ENCODE peak calls at places on chromosomes 3 and 15, in nine cellular contexts. U, D, J, W, E, F, B, S and X are unnamed samples.

GRCh38 chr3:27568393-27568792 is 84.2 kb upstream of the SLC4A7 start:
- DNase-seq in D (peak), F (no peak), S (peak), W (no peak), J (no peak), B (peak), U (peak), E (peak), X (peak)

GRCh38 chr3:117743962-117744361 is 1034.4 kb downstream of the TUSC7 start:
- DNase-seq in D (no peak), W (no peak), S (no peak), F (no peak), J (no peak), B (no peak), E (no peak), U (no peak), X (no peak)

GRCh38 chr3:51836606-51837005 is 24.8 kb upstream of the IQCF2 start:
- DNase-seq in B (no peak), D (no peak), F (no peak), E (no peak), W (no peak), U (no peak), J (no peak), S (no peak), X (no peak)

GRCh38 chr3:120854908-120855526 is 53.0 kb upstream of the STXBP5L start:
- DNase-seq in B (no peak), J (no peak), E (no peak), D (no peak), W (no peak), F (no peak), U (no peak), S (no peak), X (no peak)

GRCh38 chr3:49606427-49606826 is 52.1 kb downstream of the BSN start:
- DNase-seq in F (no peak), S (no peak), J (no peak), E (peak), W (no peak), U (peak), D (no peak), B (no peak), X (no peak)

GRCh38 chr3:58952128-58952917 is 97.5 kb downstream of the CFAP20DC start:
- DNase-seq in W (peak), E (no peak), J (no peak), F (no peak), D (peak), S (no peak), B (no peak), U (no peak), X (no peak)

GRCh38 chr3:193910310-193910709 is 225.6 kb upstream of the HES1 start:
- DNase-seq in D (no peak), S (no peak), J (no peak), B (no peak), F (no peak), W (no peak), E (no peak), U (no peak), X (no peak)

GRCh38 chr15:48636511-48636910 is 9.0 kb downstream of the FBN1 start:
- DNase-seq in U (no peak), W (peak), S (no peak), F (no peak), D (peak), B (no peak), E (no peak), J (no peak), X (peak)

GRCh38 chr3:32374788-32375595 is 16.7 kb upstream of the CMTM7 start:
- DNase-seq in D (peak), J (no peak), S (no peak), B (peak), W (peak), U (peak), F (peak), E (no peak), X (peak)

GRCh38 chr3:142497729-142498128 is 49.9 kb upstream of the XRN1 start:
- DNase-seq in B (no peak), W (no peak), F (no peak), S (no peak), U (no peak), E (no peak), D (no peak), J (no peak), X (no peak)

GRCh38 chr3:58962816-58963215 is 87.0 kb downstream of the CFAP20DC start:
- DNase-seq in J (no peak), E (no peak), D (peak), W (peak), F (no peak), S (no peak), U (no peak), B (peak), X (peak)

GRCh38 chr15:67521770-67522568 is 1.0 kb downstream of the C15orf61 start:
- DNase-seq in B (peak), J (no peak), F (no peak), W (peak), E (no peak), D (peak), U (no peak), S (no peak), X (peak)

GRCh38 chr3:197021231-197021630 is 8.4 kb downstream of the MELTF start:
- DNase-seq in B (no peak), E (no peak), J (peak), F (peak), D (no peak), U (peak), S (no peak), W (no peak), X (no peak)

GRCh38 chr15:46365612-46366011 is 730.8 kb downstream of the SQOR start:
- DNase-seq in U (no peak), E (no peak), W (peak), S (no peak), D (peak), F (no peak), B (no peak), J (no peak), X (peak)

GRCh38 chr3:50154840-50155490 is at the start of gene SEMA3F:
- DNase-seq in J (peak), W (peak), F (peak), D (peak), E (peak), S (peak), U (peak), B (peak), X (peak)

GRCh38 chr3:159091936-159092335 is 290.1 kb downstream of the MFSD1 start:
- DNase-seq in F (no peak), S (no peak), B (no peak), E (no peak), W (no peak), U (no peak), D (peak), J (no peak), X (no peak)

GRCh38 chr3:182710557-182711157 is 82.6 kb upstream of the ATP11B start:
- DNase-seq in D (peak), S (no peak), B (peak), J (no peak), E (no peak), U (no peak), F (peak), W (peak), X (peak)

GRCh38 chr15:96374494-96374893 is 44.0 kb downstream of the NR2F2 start:
- DNase-seq in U (no peak), S (no peak), E (no peak), B (no peak), D (peak), F (no peak), J (no peak), W (no peak), X (no peak)

GRCh38 chr3:124563376-124563775 is 166.9 kb upstream of the UMPS start:
- DNase-seq in S (no peak), B (peak), D (peak), F (no peak), J (peak), W (no peak), U (peak), E (no peak), X (no peak)

GRCh38 chr3:4509983-4510755 is 17.0 kb downstream of the ITPR1 start:
- DNase-seq in U (no peak), S (no peak), J (no peak), E (no peak), F (no peak), B (no peak), W (no peak), D (no peak), X (no peak)

GRCh38 chr15:101091080-101092017 is 160.5 kb downstream of the CHSY1 start:
- DNase-seq in E (no peak), J (peak), S (no peak), U (no peak), W (peak), F (no peak), D (peak), B (peak), X (peak)

GRCh38 chr3:71189480-71189879 is 394.0 kb downstream of the FOXP1 start:
- DNase-seq in U (no peak), S (no peak), B (peak), D (peak), E (no peak), F (no peak), W (peak), J (no peak), X (no peak)

GRCh38 chr3:48679416-48680380 is 6.0 kb downstream of the NCKIPSD start:
- DNase-seq in E (no peak), S (no peak), J (no peak), W (no peak), D (no peak), B (no peak), U (no peak), F (no peak), X (no peak)

GRCh38 chr15:49895337-49896223 is 223.5 kb downstream of the ATP8B4 start:
- DNase-seq in E (no peak), D (peak), U (no peak), W (peak), J (no peak), S (no peak), B (no peak), F (peak), X (peak)

GRCh38 chr3:136311971-136312370 is 61.8 kb downstream of the PCCB start:
- DNase-seq in S (no peak), F (no peak), U (no peak), B (no peak), W (no peak), D (peak), J (no peak), E (no peak), X (no peak)

GRCh38 chr3:119145500-119146167 is at the start of gene TEX55:
- DNase-seq in B (peak), D (peak), W (peak), U (no peak), S (no peak), E (peak), J (no peak), F (peak), X (peak)

GRCh38 chr3:40020689-40021088 is 211.3 kb downstream of the MYRIP start:
- DNase-seq in W (no peak), F (no peak), U (no peak), E (no peak), B (no peak), S (no peak), J (no peak), D (no peak), X (no peak)

GRCh38 chr3:40018369-40018768 is 209.0 kb downstream of the MYRIP start:
- DNase-seq in E (no peak), J (no peak), B (no peak), S (no peak), U (no peak), W (no peak), D (no peak), F (no peak), X (no peak)

GRCh38 chr3:40019371-40019770 is 210.0 kb downstream of the MYRIP start:
- DNase-seq in F (no peak), E (no peak), B (no peak), S (no peak), W (no peak), D (no peak), J (no peak), U (no peak), X (no peak)

GRCh38 chr3:40022267-40022827 is 212.9 kb downstream of the MYRIP start:
- DNase-seq in W (no peak), B (no peak), S (no peak), E (no peak), F (peak), D (no peak), U (no peak), J (no peak), X (no peak)

DNA sequence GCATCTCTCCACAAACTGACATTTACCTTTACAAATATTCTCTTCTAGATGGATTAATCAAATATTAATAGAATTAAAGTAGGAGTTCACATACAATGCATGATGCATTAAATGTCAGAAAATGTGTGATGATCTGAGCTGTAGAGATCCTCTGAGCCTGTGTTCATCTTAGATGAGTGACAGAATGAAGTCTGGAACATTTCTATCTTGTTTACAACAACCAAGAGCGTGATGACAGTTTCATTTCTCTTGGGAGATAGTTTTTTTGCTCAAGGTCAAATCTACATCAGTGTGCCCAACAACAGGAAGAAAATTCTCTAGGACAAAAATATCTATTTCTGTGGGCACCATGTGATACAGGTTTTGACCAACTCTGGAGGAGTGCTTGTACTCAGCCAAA is 211.9 kb downstream of the MYRIP start:
- DNase-seq in D (no peak), J (no peak), W (no peak), S (no peak), E (no peak), F (no peak), B (no peak), U (no peak), X (no peak)
- H3K4me3 ChIP-seq in D (no peak), J (no peak), W (no peak), S (no peak), E (no peak), F (no peak), B (no peak), U (no peak), X (no peak)

GRCh38 chr3:128567705-128568356 is 74.8 kb upstream of the GATA2 start:
- DNase-seq in W (no peak), D (no peak), S (no peak), F (peak), U (no peak), E (no peak), J (no peak), B (no peak), X (no peak)
- TF ChIP-seq CTCF in W (no peak), D (no peak), S (no peak), F (peak), U (no peak), E (no peak), J (no peak), B (no peak), X (no peak)

GRCh38 chr3:25143356-25143704 is 284.7 kb upstream of the RARB start:
- DNase-seq in W (no peak), F (peak), E (no peak), J (no peak), U (no peak), B (peak), S (no peak), D (no peak), X (no peak)
- H3K4me3 ChIP-seq in W (no peak), F (no peak), E (no peak), J (no peak), U (no peak), B (no peak), S (no peak), D (no peak), X (no peak)

DNA sequence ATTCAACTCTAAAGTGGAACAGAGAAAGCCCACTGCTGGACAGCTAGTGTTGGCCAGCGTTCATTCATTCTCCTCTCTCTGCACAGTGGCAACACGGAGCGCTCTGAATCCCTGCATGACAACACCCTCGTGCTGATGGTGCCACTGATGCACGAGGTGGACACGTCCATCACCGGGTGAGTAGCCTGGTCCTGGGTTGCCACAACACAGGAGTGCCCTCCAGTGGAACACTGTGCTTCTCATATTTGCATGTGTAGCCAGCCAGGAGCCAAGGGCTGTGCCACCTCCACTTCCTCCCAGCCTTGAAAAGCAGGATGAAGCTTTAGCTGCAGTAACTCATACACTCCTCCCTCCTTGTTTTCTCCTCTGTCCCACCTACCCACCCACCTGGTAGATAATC is 120.0 kb upstream of the CTDSPL start:
- DNase-seq in D (peak), E (peak), B (peak), W (no peak), S (peak), U (peak), J (no peak), F (no peak), X (no peak)
- TF ChIP-seq CTCF in D (peak), E (peak), B (peak), W (peak), S (peak), U (no peak), J (no peak), F (no peak), X (peak)

GRCh38 chr15:71572452-71573053 is 237.8 kb upstream of the NR2E3 start:
- DNase-seq in W (peak), B (peak), E (no peak), S (peak), D (peak), J (no peak), F (peak), U (peak), X (no peak)

GRCh38 chr15:71571641-71572040 is 238.7 kb upstream of the NR2E3 start:
- DNase-seq in D (no peak), B (no peak), W (no peak), U (no peak), F (no peak), E (no peak), J (no peak), S (no peak), X (no peak)

GRCh38 chr15:71577071-71577470 is 233.3 kb upstream of the NR2E3 start:
- DNase-seq in E (no peak), W (no peak), J (no peak), F (no peak), S (no peak), U (no peak), D (peak), B (no peak), X (no peak)

GRCh38 chr15:71573599-71573998 is 236.8 kb upstream of the NR2E3 start:
- DNase-seq in E (no peak), B (no peak), W (no peak), S (no peak), J (no peak), D (no peak), F (no peak), U (no peak), X (no peak)

GRCh38 chr15:71575474-71576045 is 234.8 kb upstream of the NR2E3 start:
- DNase-seq in D (peak), S (no peak), U (no peak), F (peak), J (no peak), E (no peak), B (no peak), W (no peak), X (peak)
- H3K4me3 ChIP-seq in D (no peak), S (no peak), U (no peak), F (no peak), J (no peak), E (no peak), B (no peak), W (no peak), X (no peak)